ENCODE peak calls at places on chromosomes 16 and 17, in six cellular contexts. One of them, this sample, is unnamed.

GRCh38 chr16:10087151-10087550 is 95.1 kb downstream of the GRIN2A start:
- DNase-seq in LHCN-M2: no peak
- DNase-seq in mesothelial cell of epicardium: no peak
- DNase-seq in ELR: no peak
- DNase-seq in NCI-H1436: no peak
- DNase-seq in hepatic stellate cell: no peak
- DNase-seq in this sample: no peak

GRCh38 chr17:56112086-56112485 is 41.2 kb upstream of the ANKFN1 start:
- DNase-seq in LHCN-M2: peak
- DNase-seq in mesothelial cell of epicardium: no peak
- DNase-seq in ELR: peak
- DNase-seq in NCI-H1436: no peak
- DNase-seq in hepatic stellate cell: peak
- DNase-seq in this sample: no peak

GRCh38 chr16:48949636-48950035 is 332.0 kb downstream of the CBLN1 start:
- DNase-seq in LHCN-M2: peak
- DNase-seq in mesothelial cell of epicardium: no peak
- DNase-seq in ELR: peak
- DNase-seq in NCI-H1436: no peak
- DNase-seq in hepatic stellate cell: no peak
- DNase-seq in this sample: no peak

GRCh38 chr17:13074026-13074425 is 56.2 kb upstream of the ELAC2 start:
- DNase-seq in LHCN-M2: peak
- DNase-seq in mesothelial cell of epicardium: no peak
- DNase-seq in ELR: peak
- DNase-seq in NCI-H1436: no peak
- DNase-seq in hepatic stellate cell: no peak
- DNase-seq in this sample: no peak

GRCh38 chr16:1105888-1106620 is 10.0 kb upstream of the C1QTNF8 start:
- DNase-seq in LHCN-M2: peak
- DNase-seq in mesothelial cell of epicardium: peak
- DNase-seq in ELR: peak
- DNase-seq in NCI-H1436: peak
- DNase-seq in hepatic stellate cell: peak
- DNase-seq in this sample: no peak

GRCh38 chr16:3646348-3646920 is 8.1 kb upstream of the DNASE1 start:
- DNase-seq in LHCN-M2: peak
- DNase-seq in mesothelial cell of epicardium: peak
- DNase-seq in ELR: peak
- DNase-seq in NCI-H1436: no peak
- DNase-seq in hepatic stellate cell: no peak
- DNase-seq in this sample: no peak

GRCh38 chr17:40464392-40464855 is 21.2 kb downstream of the IGFBP4 start:
- DNase-seq in LHCN-M2: no peak
- DNase-seq in mesothelial cell of epicardium: no peak
- DNase-seq in ELR: no peak
- DNase-seq in NCI-H1436: no peak
- DNase-seq in hepatic stellate cell: no peak
- DNase-seq in this sample: no peak

GRCh38 chr17:35540589-35541404 is 3.3 kb upstream of the SLFN12L start:
- DNase-seq in LHCN-M2: peak
- DNase-seq in mesothelial cell of epicardium: no peak
- DNase-seq in ELR: peak
- DNase-seq in NCI-H1436: no peak
- DNase-seq in hepatic stellate cell: peak
- DNase-seq in this sample: no peak

GRCh38 chr17:57527437-57528083 is 217.5 kb downstream of the CCDC182 start:
- DNase-seq in LHCN-M2: no peak
- DNase-seq in mesothelial cell of epicardium: no peak
- DNase-seq in ELR: no peak
- DNase-seq in NCI-H1436: no peak
- DNase-seq in hepatic stellate cell: no peak
- DNase-seq in this sample: no peak

GRCh38 chr17:68515238-68515637 is 3.0 kb downstream of the PRKAR1A start:
- DNase-seq in LHCN-M2: no peak
- DNase-seq in mesothelial cell of epicardium: no peak
- DNase-seq in ELR: no peak
- DNase-seq in NCI-H1436: no peak
- DNase-seq in hepatic stellate cell: no peak
- DNase-seq in this sample: no peak

GRCh38 chr17:53912117-53912516 is 89.4 kb downstream of the KIF2B start:
- DNase-seq in LHCN-M2: no peak
- DNase-seq in mesothelial cell of epicardium: no peak
- DNase-seq in ELR: no peak
- DNase-seq in NCI-H1436: no peak
- DNase-seq in hepatic stellate cell: no peak
- DNase-seq in this sample: no peak

GRCh38 chr17:79051306-79051705 is 23.3 kb upstream of the ENGASE start:
- DNase-seq in LHCN-M2: no peak
- DNase-seq in mesothelial cell of epicardium: no peak
- DNase-seq in ELR: peak
- DNase-seq in NCI-H1436: no peak
- DNase-seq in hepatic stellate cell: no peak
- DNase-seq in this sample: no peak

GRCh38 chr16:31149894-31150890 is at the start of gene PRSS36:
- DNase-seq in LHCN-M2: no peak
- DNase-seq in mesothelial cell of epicardium: no peak
- DNase-seq in ELR: no peak
- DNase-seq in NCI-H1436: no peak
- DNase-seq in hepatic stellate cell: peak
- DNase-seq in this sample: no peak

GRCh38 chr16:20878682-20879147 is 21.4 kb downstream of the DCUN1D3 start:
- DNase-seq in LHCN-M2: no peak
- DNase-seq in mesothelial cell of epicardium: no peak
- DNase-seq in ELR: no peak
- DNase-seq in NCI-H1436: no peak
- DNase-seq in hepatic stellate cell: no peak
- DNase-seq in this sample: no peak

GRCh38 chr17:62381561-62381960 is 1.2 kb downstream of the EFCAB3 start:
- DNase-seq in LHCN-M2: no peak
- DNase-seq in mesothelial cell of epicardium: no peak
- DNase-seq in ELR: no peak
- DNase-seq in NCI-H1436: no peak
- DNase-seq in hepatic stellate cell: no peak
- DNase-seq in this sample: no peak

GRCh38 chr17:9729034-9729650 is 62.2 kb downstream of the DHRS7C start:
- DNase-seq in LHCN-M2: peak
- DNase-seq in mesothelial cell of epicardium: no peak
- DNase-seq in ELR: peak
- DNase-seq in NCI-H1436: peak
- DNase-seq in hepatic stellate cell: peak
- DNase-seq in this sample: no peak

GRCh38 chr17:49414271-49414621 is 436 bp downstream of the PHB1 start:
- DNase-seq in LHCN-M2: no peak
- DNase-seq in mesothelial cell of epicardium: no peak
- DNase-seq in ELR: peak
- DNase-seq in NCI-H1436: no peak
- DNase-seq in hepatic stellate cell: peak
- DNase-seq in this sample: no peak

GRCh38 chr17:82236142-82236971 is 7.5 kb downstream of the SLC16A3 start:
- DNase-seq in LHCN-M2: peak
- DNase-seq in mesothelial cell of epicardium: no peak
- DNase-seq in ELR: peak
- DNase-seq in NCI-H1436: peak
- DNase-seq in hepatic stellate cell: peak
- DNase-seq in this sample: no peak

GRCh38 chr17:7217113-7217987 is 2.3 kb downstream of the DLG4 start:
- DNase-seq in LHCN-M2: peak
- DNase-seq in mesothelial cell of epicardium: peak
- DNase-seq in ELR: peak
- DNase-seq in NCI-H1436: peak
- DNase-seq in hepatic stellate cell: peak
- DNase-seq in this sample: no peak